ENCODE peak calls at places on chromosomes 2 and 18, in five cellular contexts. Z is H1, D is mammary epithelial cell, K is osteoblast, G is kidney. Q is an unnamed sample.
A peak's percentile ranks its signal among the peaks of the same experiment; 100 is the strongest.

GRCh38 chr2:218964041-218964771 is 4.7 kb downstream of the CDK5R2 start:
- DNase-seq in Z (no peak), G (no peak), D (peak; percentile 89), K (peak; percentile 90), Q (no peak)

GRCh38 chr2:8121826-8122505 is 559.9 kb upstream of the ID2 start:
- DNase-seq in Z (no peak), G (no peak), D (no peak), K (no peak), Q (no peak)

GRCh38 chr18:66410692-66411091 is 193.2 kb downstream of the CDH19 start:
- DNase-seq in K (no peak), G (no peak), D (no peak), Z (no peak), Q (no peak)

GRCh38 chr2:238123991-238124470 is 14.4 kb upstream of the KLHL30 start:
- DNase-seq in Z (no peak), D (no peak), G (peak; percentile 49), K (peak; percentile 57), Q (no peak)

GRCh38 chr2:79935771-79936657 is 368.5 kb downstream of the LRRTM1 start:
- DNase-seq in K (no peak), Z (no peak), G (no peak), D (peak; percentile 23), Q (peak; percentile 77)

GRCh38 chr2:95333888-95334338 is 36.8 kb downstream of the KCNIP3 start:
- DNase-seq in Z (no peak), D (peak; percentile 98), K (peak; percentile 91), G (peak; percentile 90), Q (peak; percentile 35)

GRCh38 chr2:187575081-187576067 is 21.1 kb upstream of the TFPI start:
- DNase-seq in Z (no peak), K (no peak), D (no peak), G (no peak), Q (no peak)

GRCh38 chr2:119383410-119384140 is 16.8 kb downstream of the DBI start:
- DNase-seq in D (no peak), K (no peak), G (no peak), Z (no peak), Q (no peak)

GRCh38 chr18:56495884-56496283 is 142.5 kb downstream of the TXNL1 start:
- DNase-seq in Z (no peak), K (no peak), G (no peak), D (no peak), Q (no peak)

GRCh38 chr18:12282436-12283039 is 25.5 kb upstream of the TUBB6 start:
- DNase-seq in Z (no peak), K (peak; percentile 91), D (peak; percentile 92), G (no peak), Q (no peak)

GRCh38 chr2:226698671-226699070 is 100.9 kb downstream of the IRS1 start:
- DNase-seq in G (no peak), Z (no peak), K (no peak), D (no peak), Q (no peak)

GRCh38 chr2:140354544-140354943 is 1574.4 kb upstream of the NXPH2 start:
- DNase-seq in D (no peak), G (no peak), Z (no peak), K (no peak), Q (no peak)

GRCh38 chr2:140359056-140359771 is 1579.0 kb upstream of the NXPH2 start:
- DNase-seq in Z (no peak), G (no peak), D (no peak), K (no peak), Q (no peak)

GRCh38 chr2:140353541-140353940 is 1573.4 kb upstream of the NXPH2 start:
- DNase-seq in K (peak; percentile 0), Z (no peak), G (no peak), D (peak; percentile 45), Q (no peak)

GRCh38 chr2:140356697-140357096 is 1576.5 kb upstream of the NXPH2 start:
- DNase-seq in D (no peak), G (no peak), Z (no peak), K (no peak), Q (no peak)

GRCh38 chr2:140355481-140356090 is 1575.4 kb upstream of the NXPH2 start:
- DNase-seq in G (no peak), K (no peak), Z (no peak), D (no peak), Q (no peak)
- H3K27ac ChIP-seq in G (no peak overlapping the region), K (no peak overlapping the region), Z (no peak overlapping the region), D (no peak overlapping the region), Q (no peak overlapping the region)

GRCh38 chr2:222413295-222413911 is 10.9 kb upstream of the SGPP2 start:
- DNase-seq in G (no peak), K (no peak), D (no peak), Z (no peak), Q (no peak)
- H3K27ac ChIP-seq in G (no peak overlapping the region), K (no peak overlapping the region), D (no peak overlapping the region), Z (no peak overlapping the region), Q (no peak overlapping the region)

DNA sequence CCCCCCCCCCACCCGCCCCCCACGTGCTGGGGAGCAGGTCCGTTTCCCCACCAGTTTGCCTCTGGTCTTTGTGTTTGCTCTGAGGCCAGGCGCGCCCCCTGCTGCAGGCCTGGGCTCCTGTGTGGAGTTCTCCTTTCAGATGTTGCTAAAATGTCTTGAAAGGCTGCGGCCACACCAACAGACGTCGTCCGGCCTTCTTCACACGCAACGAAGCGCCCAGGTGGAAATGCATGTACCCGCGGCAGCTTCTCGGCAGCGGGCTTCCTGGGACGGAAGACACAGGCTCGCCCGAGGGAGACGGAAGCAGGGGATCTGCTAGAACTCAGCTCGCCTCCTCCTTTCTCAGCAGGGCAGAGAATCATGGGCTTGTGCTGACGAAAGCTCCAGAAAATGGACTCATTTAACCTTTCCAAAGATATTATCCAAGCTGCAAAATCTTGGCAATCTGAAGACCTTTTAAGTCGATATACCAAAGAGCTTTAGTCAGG is 125.3 kb upstream of the ZNF516 start:
- DNase-seq in G (peak; percentile 77), K (peak; percentile 95), D (peak; percentile 74), Z (no peak), Q (peak; percentile 32)
- H3K27ac ChIP-seq in G (no peak overlapping the region), K (peak overlapping the region; percentile 39), D (peak overlapping the region; percentile 61), Z (no peak overlapping the region), Q (peak overlapping the region; percentile 77)

DNA sequence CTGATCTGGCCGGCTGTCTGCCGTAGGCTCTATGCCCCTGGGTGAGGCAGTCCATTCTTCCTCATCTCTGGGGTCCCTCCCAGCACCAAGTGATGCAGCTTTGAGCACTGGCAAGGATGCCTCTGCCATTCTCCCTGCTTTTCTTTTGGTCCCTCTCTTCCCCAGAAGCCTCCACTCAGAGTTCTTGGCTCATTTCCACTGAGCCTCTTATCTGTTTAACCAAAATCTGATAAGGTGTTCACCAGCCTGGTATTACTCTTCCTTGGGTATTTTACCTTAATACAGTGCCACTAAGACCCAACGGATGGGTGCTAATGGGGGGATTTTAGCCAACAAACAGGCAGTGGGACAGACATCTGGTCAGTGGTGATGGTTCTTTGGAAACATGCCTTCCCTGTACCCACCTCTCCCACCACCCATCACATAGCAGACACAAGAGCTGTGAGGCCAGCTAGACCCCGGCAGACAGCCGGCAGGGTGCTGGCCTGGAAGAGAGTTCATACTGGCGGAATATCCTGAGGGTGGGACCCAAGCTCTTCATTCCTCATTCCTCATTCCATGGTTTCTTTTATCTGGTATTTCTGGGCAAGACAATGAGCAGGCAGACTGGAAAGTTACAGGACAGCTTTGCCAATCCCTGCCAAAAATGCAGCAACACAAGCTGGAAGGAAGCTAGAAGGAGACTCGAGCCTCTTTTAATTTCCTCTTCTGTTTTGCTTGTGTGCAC is 34.6 kb downstream of the ZBTB7C start:
- DNase-seq in Z (no peak), D (no peak), G (no peak), K (no peak), Q (no peak)
- H3K27ac ChIP-seq in Z (no peak overlapping the region), D (peak overlapping the region; percentile 48), G (no peak overlapping the region), K (no peak overlapping the region), Q (no peak overlapping the region)

GRCh38 chr18:76446746-76447267 is 48.2 kb downstream of the ZNF516 start:
- DNase-seq in G (no peak), D (no peak), Z (no peak), K (peak; percentile 66), Q (no peak)
- H3K27ac ChIP-seq in G (no peak overlapping the region), D (no peak overlapping the region), Z (no peak overlapping the region), K (peak overlapping the region; percentile 92), Q (no peak overlapping the region)

GRCh38 chr2:179927041-179927440 is 65.6 kb upstream of the ZNF385B start:
- DNase-seq in G (no peak), D (no peak), Z (no peak), K (no peak), Q (no peak)
- H3K27ac ChIP-seq in G (no peak overlapping the region), D (no peak overlapping the region), Z (no peak overlapping the region), K (no peak overlapping the region), Q (no peak overlapping the region)